ENCODE peak calls at places on chromosomes 12 and 14, in seven cellular contexts. W is choroid plexus epithelial cell, K is H9, G is transverse colon, L is A673, Z is astrocyte of the spinal cord, A is activated B cell treated with CpG ODN at 0.5 μM for 24 hours. U is an unnamed sample.
A peak's percentile ranks its signal among the peaks of the same experiment; 100 is the strongest.

GRCh38 chr12:2297004-2297403 is 244.2 kb downstream of the CACNA1C start:
- DNase-seq in L (no peak), A (no peak), W (no peak), Z (no peak), G (no peak), K (no peak), U (no peak)

GRCh38 chr12:21818627-21819026 is 44.1 kb upstream of the KCNJ8 start:
- DNase-seq in W (peak; percentile 78), Z (peak; percentile 46), L (no peak), G (no peak), A (no peak), K (no peak), U (no peak)

GRCh38 chr12:112167728-112168525 is 42.6 kb downstream of the TRAFD1 start:
- DNase-seq in G (no peak), Z (no peak), K (no peak), W (no peak), A (no peak), L (no peak), U (no peak)

GRCh38 chr14:60652674-60653387 is 3.6 kb upstream of the SIX1 start:
- DNase-seq in L (no peak), A (no peak), G (no peak), K (peak; percentile 28), Z (no peak), W (peak; percentile 24), U (no peak)

GRCh38 chr14:100137173-100137572 is 22.3 kb downstream of the DEGS2 start:
- DNase-seq in Z (no peak), W (no peak), L (no peak), K (no peak), G (no peak), A (no peak), U (no peak)

GRCh38 chr12:53567961-53568360 is 58.2 kb downstream of the ATF7 start:
- DNase-seq in W (peak; percentile 62), Z (no peak), K (no peak), L (no peak), A (no peak), G (no peak), U (no peak)

GRCh38 chr14:105841022-105842009 is 314.9 kb downstream of the TMEM121 start:
- DNase-seq in W (no peak), Z (no peak), K (peak; percentile 5), L (no peak), G (no peak), A (no peak), U (no peak)

GRCh38 chr12:32821293-32822089 is 65.8 kb upstream of the YARS2 start:
- DNase-seq in G (no peak), Z (peak; percentile 14), K (no peak), W (peak; percentile 71), A (no peak), L (no peak), U (no peak)

GRCh38 chr12:101608301-101609133 is 13.7 kb downstream of the MYBPC1 start:
- DNase-seq in A (no peak), Z (no peak), K (no peak), W (no peak), L (no peak), G (peak; percentile 75), U (no peak)

GRCh38 chr12:51424662-51425539 is at the start of gene SLC4A8:
- DNase-seq in W (peak; percentile 86), Z (peak; percentile 86), G (peak; percentile 78), K (peak; percentile 99), A (peak; percentile 75), L (peak; percentile 86), U (peak; percentile 77)

GRCh38 chr12:16036073-16036472 is 124.9 kb downstream of the DERA start:
- DNase-seq in L (no peak), K (no peak), Z (no peak), A (no peak), W (no peak), G (no peak), U (no peak)

GRCh38 chr12:104790296-104791125 is 167.6 kb downstream of the SLC41A2 start:
- DNase-seq in Z (no peak), K (peak; percentile 79), A (peak; percentile 40), W (peak; percentile 31), G (peak; percentile 37), L (peak; percentile 52), U (peak; percentile 27)

GRCh38 chr14:32913725-32914124 is 25.0 kb upstream of the NPAS3 start:
- DNase-seq in K (no peak), G (no peak), W (peak; percentile 48), A (no peak), L (no peak), Z (peak; percentile 39), U (no peak)

GRCh38 chr14:89367449-89368120 is 49.4 kb downstream of the FOXN3 start:
- DNase-seq in G (no peak), L (no peak), W (no peak), A (no peak), K (no peak), Z (no peak), U (no peak)

GRCh38 chr14:20855652-20856291 is 35.4 kb upstream of the RNASE3 start:
- DNase-seq in A (peak; percentile 22), L (peak; percentile 78), K (peak; percentile 78), Z (peak; percentile 50), W (peak; percentile 89), G (peak; percentile 57), U (peak; percentile 21)

GRCh38 chr14:96095581-96096476 is 56.7 kb downstream of the C14orf132 start:
- DNase-seq in L (peak; percentile 61), A (no peak), Z (peak; percentile 80), W (peak; percentile 91), K (no peak), G (no peak), U (no peak)

GRCh38 chr12:122980192-122981035 is at the start of gene ARL6IP4:
- DNase-seq in K (no peak), Z (peak; percentile 61), A (peak; percentile 72), G (peak; percentile 70), W (peak; percentile 68), L (peak; percentile 79), U (peak; percentile 63)

GRCh38 chr12:5000204-5000603 is 43.5 kb upstream of the KCNA5 start:
- DNase-seq in W (no peak), Z (no peak), L (no peak), K (no peak), G (no peak), A (no peak), U (no peak)

DNA sequence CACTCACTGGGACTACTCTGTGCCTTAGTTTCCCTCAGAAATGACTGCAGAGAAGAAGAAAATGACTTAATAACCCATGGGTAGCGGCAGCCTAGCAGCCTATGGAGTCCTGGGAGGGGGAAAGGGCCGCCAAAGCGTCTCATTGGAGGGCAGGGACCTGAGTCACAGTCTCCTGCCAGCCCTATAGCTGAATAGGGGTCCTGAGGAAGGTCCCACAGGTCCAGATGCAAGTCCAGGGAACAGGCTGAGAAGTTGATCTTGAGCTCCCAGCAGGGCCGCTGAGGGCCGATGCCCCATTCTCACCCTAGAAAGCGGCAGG is 1.4 kb downstream of the HDAC7 start:
- DNase-seq in W (no peak), G (peak; percentile 26), K (peak; percentile 63), Z (peak; percentile 32), L (no peak), A (no peak), U (no peak)
- TF ChIP-seq CTCF in W (no peak), G (no peak), K (no peak), Z (no peak), L (no peak), A (no peak), U (no peak)

GRCh38 chr14:22113401-22113800 is 439.8 kb upstream of the OR4E1 start:
- DNase-seq in L (no peak), W (no peak), G (no peak), Z (no peak), A (no peak), K (peak; percentile 62), U (no peak)

GRCh38 chr14:22107734-22108133 is 434.1 kb upstream of the OR4E1 start:
- DNase-seq in W (no peak), A (no peak), G (no peak), K (no peak), Z (no peak), L (no peak), U (no peak)

GRCh38 chr14:22106700-22107697 is 433.4 kb upstream of the OR4E1 start:
- DNase-seq in W (no peak), Z (no peak), G (no peak), L (no peak), A (no peak), K (no peak), U (no peak)

DNA sequence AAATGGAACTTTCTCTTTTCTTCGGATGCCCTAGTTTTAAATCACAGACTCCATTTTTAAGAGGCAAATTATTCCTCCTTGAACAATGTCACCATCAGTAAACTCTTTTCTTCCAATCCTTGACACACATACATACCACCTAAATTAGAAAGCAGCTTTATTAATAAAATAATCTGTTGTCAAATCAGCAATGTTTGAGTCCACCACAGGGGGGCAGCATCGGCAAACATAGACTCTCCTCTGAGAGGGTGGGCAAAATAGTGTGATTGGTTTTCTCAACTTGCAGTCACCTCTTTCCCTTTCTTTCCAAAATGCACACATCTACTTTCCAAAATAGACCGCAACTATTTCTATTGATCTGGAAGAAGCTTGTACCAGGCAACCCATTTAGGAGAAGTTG is 438.4 kb upstream of the OR4E1 start:
- DNase-seq in G (no peak), Z (no peak), A (no peak), K (no peak), W (peak; percentile 6), L (peak; percentile 64), U (peak; percentile 17)
- TF ChIP-seq CTCF in G (peak; percentile 63), Z (peak; percentile 50), A (no peak), K (peak; percentile 80), W (peak; percentile 56), L (peak; percentile 89), U (peak; percentile 66)

DNA sequence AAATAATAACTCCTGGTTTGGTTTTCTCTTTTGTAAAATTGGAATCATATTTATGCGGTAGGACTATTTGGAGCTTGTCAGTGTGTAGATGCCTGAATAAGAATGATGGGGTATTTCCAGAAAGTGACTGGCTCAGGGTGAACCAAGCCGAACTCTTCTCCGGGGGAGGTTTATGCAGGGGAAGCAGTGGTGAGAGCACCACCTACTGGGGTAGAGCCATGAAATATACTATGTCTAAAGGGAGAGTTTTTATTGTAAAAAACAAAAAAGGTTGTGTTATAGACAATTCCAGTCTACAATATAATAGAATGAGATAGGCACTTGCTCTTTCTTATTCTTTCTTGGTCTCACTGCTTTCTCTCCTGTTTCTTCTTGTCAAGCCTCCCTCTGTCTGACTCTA is 222.9 kb upstream of the SLC16A7 start:
- DNase-seq in L (peak; percentile 22), A (no peak), K (peak; percentile 60), W (peak; percentile 42), G (no peak), Z (peak; percentile 6), U (no peak)
- TF ChIP-seq CTCF in L (peak; percentile 42), A (no peak), K (peak; percentile 70), W (peak; percentile 53), G (no peak), Z (peak; percentile 22), U (no peak)

GRCh38 chr12:9180810-9181209 is 27.4 kb downstream of the PZP start:
- DNase-seq in K (no peak), G (no peak), L (no peak), W (no peak), Z (no peak), A (no peak), U (no peak)
- TF ChIP-seq CTCF in K (no peak), G (no peak), L (no peak), W (no peak), Z (no peak), A (no peak), U (no peak)